ENCODE peak calls at places on chromosomes 4 and X, in five cellular contexts. T, L, X, K and B are unnamed samples. For H3K4me1, the result is how much of the 10 kb centered on the place peaks cover.

GRCh38 chr4:94548571-94548970 is 96.8 kb downstream of the PDLIM5 start:
- DNase-seq in T (peak), L (peak), X (no peak), K (no peak), B (peak)

GRCh38 chrX:50202539-50202938 is 1.7 kb upstream of the AKAP4 start:
- DNase-seq in T (no peak), L (no peak), X (no peak), K (no peak), B (no peak)

GRCh38 chr4:36198861-36199260 is 45.5 kb downstream of the ARAP2 start:
- DNase-seq in T (no peak), L (no peak), X (no peak), K (no peak), B (no peak)

GRCh38 chr4:120843840-120844527 is 78.5 kb downstream of the PRDM5 start:
- DNase-seq in T (no peak), L (no peak), X (no peak), K (peak), B (no peak)

GRCh38 chrX:107505223-107505622 is 55.8 kb downstream of the FRMPD3 start:
- DNase-seq in T (no peak), L (peak), X (no peak), K (no peak), B (no peak)

GRCh38 chrX:64975491-64975890 is 759 bp downstream of the ZC4H2 start:
- DNase-seq in T (peak), L (peak), X (no peak), K (no peak), B (no peak)

GRCh38 chr4:113919145-113919544 is 60.3 kb downstream of the ARSJ start:
- DNase-seq in T (no peak), L (no peak), X (no peak), K (no peak), B (no peak)

GRCh38 chr4:186067757-186068385 is 1.1 kb upstream of the TLR3 start:
- DNase-seq in T (no peak), L (peak), X (peak), K (peak), B (no peak)

GRCh38 chr4:158996669-158997074 is 106.2 kb upstream of the RAPGEF2 start:
- DNase-seq in T (peak), L (no peak), X (no peak), K (no peak), B (no peak)

GRCh38 chr4:141731481-141731880 is 95.1 kb downstream of the IL15 start:
- DNase-seq in T (no peak), L (no peak), X (no peak), K (no peak), B (no peak)

GRCh38 chrX:123736333-123736921 is 3.6 kb upstream of the THOC2 start:
- DNase-seq in T (no peak), L (no peak), X (no peak), K (no peak), B (no peak)

GRCh38 chr4:123986268-123986798 is 589.7 kb downstream of the SPRY1 start:
- DNase-seq in T (no peak), L (no peak), X (no peak), K (no peak), B (no peak)

GRCh38 chrX:127302841-127303240 is 483.3 kb downstream of the PRR32 start:
- DNase-seq in T (no peak), L (no peak), X (no peak), K (no peak), B (no peak)
- TF ChIP-seq HDAC2 in T (no peak), L (no peak), X (no peak), K (no peak), B (no peak)

DNA sequence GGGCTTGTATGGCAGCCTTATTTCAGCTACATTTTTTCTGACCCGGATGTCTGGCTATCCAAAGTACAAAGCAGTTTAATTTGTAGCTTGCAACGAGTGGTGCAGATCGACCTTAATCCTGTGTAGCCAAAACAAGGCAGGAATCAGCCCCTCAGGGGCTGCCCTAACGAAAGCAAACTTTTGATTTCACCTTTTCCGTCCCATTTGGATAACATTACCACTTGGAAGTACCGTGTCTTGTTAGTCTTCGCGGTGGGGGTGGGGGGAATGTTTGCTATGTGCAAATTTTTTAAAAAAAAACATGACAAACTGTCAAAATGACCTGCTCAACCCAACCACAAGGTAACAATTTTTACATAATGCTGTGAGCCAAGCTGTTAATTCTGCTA is 766 bp upstream of the DNAJB14 start:
- DNase-seq in T (no peak), L (no peak), X (no peak), K (no peak), B (no peak)
- H3K4me1 ChIP-seq in T (under half), L (half or more), X (under half), K (under half), B (under half)

DNA sequence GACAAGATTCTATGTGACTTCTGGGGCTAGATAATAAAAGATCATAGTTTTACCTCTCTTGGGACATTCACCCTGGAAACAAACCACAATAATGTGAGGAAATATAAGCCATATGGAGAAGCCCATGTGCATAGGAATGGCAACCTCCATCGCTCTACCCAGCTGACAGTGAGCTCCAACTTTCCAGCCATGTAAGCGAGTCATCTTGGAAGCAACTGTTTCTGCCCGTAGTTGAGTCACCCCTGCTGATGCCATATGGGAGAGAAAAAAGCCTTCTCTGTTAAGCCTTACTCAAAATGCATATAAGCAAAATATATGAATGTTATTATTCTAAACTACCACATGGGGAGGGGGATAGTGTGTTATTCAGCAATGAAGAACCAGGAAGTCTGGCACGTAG is 31.4 kb upstream of the RELL1 start:
- DNase-seq in T (no peak), L (no peak), X (no peak), K (no peak), B (no peak)
- TF ChIP-seq HDAC2 in T (no peak), L (no peak), X (no peak), K (no peak), B (no peak)

GRCh38 chrX:154731881-154732280 is 19.0 kb downstream of the GAB3 start:
- DNase-seq in T (no peak), L (no peak), X (no peak), K (no peak), B (no peak)
- H3K4me1 ChIP-seq in T (half or more), L (under half), X (under half), K (under half), B (under half)

DNA sequence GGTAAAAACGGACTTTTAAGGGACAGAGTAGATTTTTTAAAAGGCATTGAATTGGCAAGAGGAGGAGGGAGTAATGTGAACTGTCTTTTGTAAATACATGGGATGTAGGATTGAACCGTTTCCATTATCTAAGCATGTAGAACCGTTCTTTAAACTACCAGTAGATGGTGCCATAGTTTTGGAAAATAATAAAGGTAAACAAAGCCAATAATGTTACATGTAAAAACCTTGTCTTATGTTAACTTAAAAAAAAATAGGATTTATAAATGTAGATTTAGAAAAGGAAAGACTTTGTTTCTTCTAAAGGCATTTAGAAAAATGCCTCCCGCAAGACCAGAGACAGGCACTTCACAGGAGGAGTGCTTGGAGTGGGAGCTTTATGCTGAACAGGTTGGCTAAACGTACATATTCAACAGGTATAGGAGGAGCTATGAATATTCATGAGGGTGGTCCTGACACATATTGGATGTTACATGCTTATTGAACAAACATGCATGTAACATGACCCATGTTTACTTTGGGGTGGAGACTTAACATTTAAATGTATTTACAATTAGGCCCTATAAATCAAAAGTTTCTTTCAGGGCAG is 45.5 kb upstream of the FAM241A start:
- DNase-seq in T (peak), L (peak), X (peak), K (no peak), B (peak)
- TF ChIP-seq HDAC2 in T (no peak), L (no peak), X (no peak), K (no peak), B (no peak)

GRCh38 chr4:132276185-132276584 is 872.9 kb upstream of the PCDH10 start:
- DNase-seq in T (no peak), L (no peak), X (no peak), K (no peak), B (no peak)
- H3K4me1 ChIP-seq in T (under half), L (under half), X (under half), K (under half), B (under half)

DNA sequence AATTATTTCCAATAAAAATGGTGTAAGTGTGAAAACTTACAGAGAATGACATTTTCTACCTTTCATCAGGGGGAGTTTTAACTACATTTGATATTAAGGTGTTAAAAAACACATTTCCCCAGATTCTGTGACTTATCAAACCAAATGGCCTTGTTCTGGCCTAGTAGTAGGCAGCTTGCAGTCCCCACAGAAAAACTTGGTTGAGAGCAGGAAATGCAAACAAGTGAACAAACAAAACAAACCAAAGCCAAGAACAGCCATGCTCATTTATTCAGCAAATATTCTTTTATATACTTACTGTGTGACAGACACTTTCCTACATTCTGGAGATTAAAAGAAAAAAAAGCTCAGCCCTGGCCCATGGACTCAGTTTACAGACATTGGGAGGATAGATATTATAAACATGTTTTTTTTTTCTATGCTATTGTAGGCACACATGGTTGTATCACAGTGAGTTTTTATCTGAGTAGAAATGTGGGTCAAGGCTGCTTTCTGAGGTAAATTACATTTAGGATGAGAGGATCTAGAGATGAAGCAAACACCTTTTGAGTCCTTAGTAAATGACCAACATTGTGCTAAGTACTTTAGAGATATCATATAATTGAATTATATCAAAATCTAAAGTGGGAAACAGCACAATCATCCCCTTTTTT is 449.2 kb upstream of the AADAT start:
- DNase-seq in T (no peak), L (no peak), X (no peak), K (no peak), B (no peak)
- TF ChIP-seq HDAC2 in T (no peak), L (no peak), X (no peak), K (no peak), B (no peak)